ENCODE peak calls at places on chromosomes 12 and 14, in four cellular contexts. T is iris pigment epithelial cell, Y is NCI-H82, S is GM18507. G is an unnamed sample.

GRCh38 chr12:114403044-114403689 is 2.8 kb downstream of the TBX5 start:
- DNase-seq in T (no peak), Y (peak; percentile 18), S (no peak), G (no peak)

GRCh38 chr12:96617178-96617577 is 127.8 kb downstream of the CFAP54 start:
- DNase-seq in T (no peak), Y (peak; percentile 31), S (no peak), G (no peak)

GRCh38 chr14:68397371-68397779 is 395.5 kb downstream of the ZFP36L1 start:
- DNase-seq in T (peak; percentile 32), Y (no peak), S (no peak), G (peak; percentile 93)

GRCh38 chr14:84098261-84098660 is 1431.7 kb upstream of the FLRT2 start:
- DNase-seq in T (no peak), Y (no peak), S (no peak), G (no peak)

GRCh38 chr12:56256326-56256960 is 1.7 kb downstream of the ANKRD52 start:
- DNase-seq in T (peak; percentile 28), Y (no peak), S (no peak), G (no peak)

GRCh38 chr12:101297661-101298060 is 17.8 kb downstream of the UTP20 start:
- DNase-seq in T (peak; percentile 26), Y (no peak), S (no peak), G (no peak)

GRCh38 chr12:89347325-89347829 is 4.9 kb downstream of the DUSP6 start:
- DNase-seq in T (no peak), Y (no peak), S (no peak), G (no peak)

GRCh38 chr14:101289230-101289690 is 272.0 kb upstream of the DIO3 start:
- DNase-seq in T (no peak), Y (no peak), S (no peak), G (no peak)

GRCh38 chr14:69387311-69387710 is 10.8 kb downstream of the ERH start:
- DNase-seq in T (peak; percentile 45), Y (no peak), S (no peak), G (no peak)

G was measured in NCI-H524.